ENCODE peak calls at places on chromosomes 4 and X, in nine cellular contexts. F is osteoblast; G is astrocyte; L is PC-3; W is breast epithelium; S is right cardiac atrium; V is heart right ventricle; T is CD4-positive, alpha-beta T cell; N is neural progenitor cell. P is an unnamed sample. For H3K27me3, the result is how much of the 10 kb centered on the place peaks cover.

GRCh38 chr4:91936301-91936700 is 367.5 kb upstream of the GRID2 start:
- DNase-seq in F (no peak), W (no peak), V (no peak), T (no peak), L (no peak), N (no peak), G (peak), S (no peak), P (no peak)

GRCh38 chr4:76570141-76570989 is 135.3 kb downstream of the SHROOM3 start:
- DNase-seq in N (no peak), F (peak), G (peak), L (peak), S (no peak), T (no peak), W (no peak), V (no peak), P (no peak)

GRCh38 chr4:11790230-11790629 is 361.5 kb upstream of the HS3ST1 start:
- DNase-seq in S (no peak), F (no peak), V (no peak), T (no peak), W (no peak), G (no peak), N (no peak), L (no peak), P (no peak)

GRCh38 chrX:154991039-154991438 is 31.5 kb downstream of the F8 start:
- DNase-seq in S (no peak), T (no peak), V (no peak), G (no peak), W (no peak), N (no peak), F (no peak), L (no peak), P (no peak)

GRCh38 chrX:29617725-29618124 is 597.6 kb upstream of the MAGEB2 start:
- DNase-seq in T (no peak), S (no peak), N (peak), G (no peak), L (peak), F (no peak), V (no peak), W (no peak), P (no peak)

GRCh38 chrX:19863237-19864223 is 23.9 kb downstream of the SH3KBP1 start:
- DNase-seq in G (peak), S (no peak), T (no peak), W (no peak), F (no peak), L (no peak), N (no peak), V (no peak), P (no peak)

GRCh38 chr4:166458756-166459155 is 585.7 kb downstream of the TLL1 start:
- DNase-seq in F (peak), N (no peak), T (no peak), G (peak), L (peak), S (no peak), V (no peak), W (no peak), P (no peak)

GRCh38 chrX:106302304-106302703 is 134.2 kb downstream of the PWWP3B start:
- DNase-seq in V (no peak), G (peak), N (no peak), W (no peak), S (no peak), T (no peak), F (no peak), L (peak), P (no peak)

GRCh38 chrX:143854006-143854405 is 29.9 kb upstream of the UBE2NL start:
- DNase-seq in L (peak), V (no peak), G (peak), W (no peak), N (no peak), S (no peak), F (no peak), T (no peak), P (no peak)

GRCh38 chrX:47628980-47629379 is 750 bp downstream of the CFP start:
- DNase-seq in S (no peak), W (no peak), N (no peak), L (peak), V (no peak), T (no peak), G (no peak), F (no peak), P (no peak)

GRCh38 chrX:129636175-129636681 is 18.5 kb downstream of the APLN start:
- DNase-seq in T (no peak), N (no peak), V (no peak), S (no peak), F (no peak), W (no peak), G (no peak), L (no peak), P (no peak)

GRCh38 chrX:30302957-30303356 is 6.2 kb downstream of the NR0B1 start:
- DNase-seq in W (peak), L (peak), T (no peak), V (peak), G (no peak), N (peak), F (no peak), S (peak), P (no peak)

GRCh38 chrX:104126856-104127255 is 14.5 kb downstream of the ZCCHC18 start:
- DNase-seq in G (no peak), V (no peak), S (no peak), F (no peak), N (no peak), L (no peak), W (no peak), T (no peak), P (no peak)

GRCh38 chr4:71293705-71294104 is 45.1 kb upstream of the SLC4A4 start:
- DNase-seq in G (peak), F (peak), T (no peak), L (peak), N (no peak), V (no peak), S (no peak), W (no peak), P (no peak)

GRCh38 chrX:41912922-41913321 is 10.4 kb downstream of the CASK start:
- DNase-seq in V (no peak), T (no peak), L (peak), N (no peak), S (no peak), W (no peak), F (no peak), G (no peak), P (no peak)

DNA sequence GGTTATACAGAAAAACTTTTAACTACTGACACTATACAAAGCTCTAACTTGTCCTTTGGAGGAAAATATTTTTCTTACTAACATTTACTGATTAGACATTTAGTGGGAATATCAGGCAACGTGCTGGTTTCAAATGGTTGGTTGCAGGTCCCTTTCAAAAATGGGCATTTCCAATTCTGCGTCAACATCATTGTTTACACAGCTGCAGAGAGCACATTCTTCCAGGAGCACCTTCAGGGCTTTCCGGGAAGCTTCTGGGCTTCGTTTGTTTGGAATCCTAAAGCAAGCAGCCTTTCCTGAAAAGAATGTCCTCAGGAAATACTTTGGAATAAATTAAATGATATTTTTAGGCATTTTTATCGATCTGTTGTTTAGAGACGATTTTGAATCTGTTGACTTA is 289.7 kb downstream of the TRIML1 start:
- DNase-seq in G (no peak), F (no peak), W (no peak), S (no peak), N (peak), L (peak), T (no peak), V (no peak), P (no peak)
- H3K27me3 ChIP-seq in G (under half), F (under half), W (under half), S (under half), N (under half), L (under half), T (under half), V (under half), P (under half)

GRCh38 chr4:83535520-83535944 is 376 bp upstream of the GPAT3 start:
- DNase-seq in T (peak), S (peak), F (peak), N (peak), W (peak), V (peak), L (peak), G (peak), P (peak)
- H3K27me3 ChIP-seq in T (under half), S (under half), F (under half), N (half or more), W (under half), V (under half), L (under half), G (under half), P (under half)

GRCh38 chrX:68827848-68828562 is 816 bp upstream of the EFNB1 start:
- DNase-seq in T (peak), G (peak), L (peak), F (peak), N (peak), S (peak), W (peak), V (peak), P (peak)

GRCh38 chrX:68830486-68831404 is 1.9 kb downstream of the EFNB1 start:
- DNase-seq in G (no peak), V (no peak), T (no peak), S (no peak), N (no peak), L (peak), W (no peak), F (no peak), P (peak)

GRCh38 chrX:68828740-68829593 is at the start of gene EFNB1:
- DNase-seq in V (peak), N (peak), S (peak), L (peak), G (peak), F (peak), T (peak), W (peak), P (peak)

GRCh38 chrX:68831405-68832100 is 2.7 kb downstream of the EFNB1 start:
- DNase-seq in V (no peak), N (no peak), G (no peak), W (no peak), S (no peak), T (no peak), L (no peak), F (peak), P (no peak)

DNA sequence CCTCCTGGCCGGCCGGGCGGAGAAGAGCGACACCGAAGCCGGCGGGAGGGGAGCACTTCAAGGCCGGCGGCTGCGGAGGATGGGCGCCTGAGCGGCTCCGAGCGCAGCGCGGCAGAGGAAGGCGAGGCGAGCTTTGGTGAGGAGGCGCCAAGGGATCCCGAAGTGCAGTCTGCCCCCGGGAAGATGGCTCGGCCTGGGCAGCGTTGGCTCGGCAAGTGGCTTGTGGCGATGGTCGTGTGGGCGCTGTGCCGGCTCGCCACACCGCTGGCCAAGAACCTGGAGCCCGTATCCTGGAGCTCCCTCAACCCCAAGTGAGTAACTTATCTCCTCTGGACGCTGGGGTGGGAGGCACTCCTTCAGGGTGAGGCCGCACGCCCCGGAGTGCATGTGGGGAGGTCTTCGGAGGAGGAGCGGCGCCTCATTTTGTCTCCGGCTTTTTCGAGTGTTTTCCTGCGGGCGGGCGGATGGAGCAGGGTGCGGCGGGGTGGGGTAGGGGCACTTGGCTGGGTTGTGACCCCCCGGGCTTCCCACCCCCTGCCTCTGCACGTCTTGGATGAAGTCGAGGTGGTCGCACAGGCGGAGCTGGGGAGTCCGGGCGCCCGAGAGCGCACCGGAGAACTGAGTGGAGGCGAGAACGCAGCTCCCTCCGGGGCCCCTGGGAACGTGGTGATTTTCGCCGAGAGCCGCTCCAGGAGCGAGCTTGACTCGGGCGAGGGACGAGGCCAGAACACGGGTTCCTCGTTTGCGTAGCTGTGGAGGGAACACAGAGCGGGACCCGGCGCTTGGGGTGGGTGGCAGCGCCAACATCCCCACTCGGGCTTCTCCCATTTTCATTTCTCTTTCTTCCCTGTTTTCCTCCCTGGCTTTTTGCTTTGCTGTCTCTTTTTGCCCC is 1.0 kb downstream of the EFNB1 start:
- DNase-seq in W (no peak), S (peak), T (no peak), V (no peak), L (no peak), F (peak), G (peak), N (peak), P (peak)
- H3K27me3 ChIP-seq in W (half or more), S (under half), T (under half), V (under half), L (under half), F (under half), G (under half), N (under half), P (under half)

GRCh38 chr4:146634825-146635224 is 3.9 kb upstream of the POU4F2 start:
- DNase-seq in S (no peak), N (no peak), W (no peak), V (no peak), T (no peak), G (no peak), L (no peak), F (no peak), P (no peak)
- H3K27me3 ChIP-seq in S (under half), N (half or more), W (half or more), V (half or more), T (half or more), G (half or more), L (half or more), F (half or more), P (under half)

DNA sequence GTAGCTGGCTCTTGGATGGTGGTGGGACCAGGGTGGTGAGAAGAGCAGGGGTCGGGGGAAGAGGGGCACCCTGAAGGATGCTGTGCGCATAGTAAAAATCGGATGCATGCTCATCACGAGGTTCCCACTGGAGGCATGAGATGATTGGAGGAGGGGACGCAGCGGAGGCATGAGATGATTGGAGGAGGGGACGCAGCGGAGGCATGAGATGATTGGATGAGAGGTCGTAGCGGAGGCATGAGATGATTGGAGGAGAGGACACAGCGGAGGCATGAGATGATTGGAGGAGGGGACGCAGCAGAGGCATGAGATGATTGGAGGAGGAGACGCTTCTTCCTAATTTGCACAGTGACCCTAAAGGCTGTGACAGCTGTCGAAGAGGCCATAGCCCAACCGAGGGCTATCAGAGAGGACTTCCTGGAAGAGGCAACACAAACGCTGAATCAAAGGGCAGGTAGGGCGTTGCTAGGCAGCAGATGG is 106.7 kb downstream of the ADRA2C start:
- DNase-seq in W (no peak), N (no peak), L (no peak), F (peak), G (no peak), S (no peak), V (no peak), T (no peak), P (no peak)
- H3K27me3 ChIP-seq in W (half or more), N (half or more), L (under half), F (half or more), G (under half), S (under half), V (half or more), T (under half), P (under half)

GRCh38 chr4:108828620-108829019 is 65.8 kb upstream of the ETNPPL start:
- DNase-seq in L (no peak), N (no peak), G (no peak), T (no peak), W (no peak), S (no peak), V (no peak), F (no peak), P (no peak)

GRCh38 chr4:108829981-108830492 is 67.2 kb upstream of the ETNPPL start:
- DNase-seq in L (no peak), T (no peak), V (no peak), N (no peak), S (no peak), W (no peak), F (no peak), G (no peak), P (no peak)

GRCh38 chr4:108830509-108831244 is 67.8 kb upstream of the ETNPPL start:
- DNase-seq in L (no peak), S (peak), V (peak), F (no peak), G (no peak), W (no peak), T (no peak), N (no peak), P (peak)

GRCh38 chr4:108821056-108821925 is 58.4 kb upstream of the ETNPPL start:
- DNase-seq in S (no peak), V (no peak), N (no peak), F (no peak), L (no peak), W (no peak), G (peak), T (no peak), P (no peak)

GRCh38 chr4:108825737-108826136 is 62.9 kb upstream of the ETNPPL start:
- DNase-seq in L (no peak), W (no peak), F (no peak), S (no peak), N (no peak), T (no peak), V (no peak), G (no peak), P (no peak)
- H3K27me3 ChIP-seq in L (under half), W (under half), F (under half), S (under half), N (under half), T (under half), V (under half), G (under half), P (under half)

GRCh38 chr4:150540536-150540935 is 41.4 kb upstream of the MAB21L2 start:
- DNase-seq in G (no peak), F (no peak), S (no peak), V (no peak), N (no peak), W (no peak), T (no peak), L (no peak), P (no peak)
- H3K27me3 ChIP-seq in G (under half), F (under half), S (under half), V (under half), N (under half), W (under half), T (under half), L (under half), P (under half)